ENCODE peak calls at places on chromosomes 16 and 17, in seven cellular contexts. One of them, this sample, is unnamed.
A peak's percentile ranks its signal among the peaks of the same experiment; 100 is the strongest.

GRCh38 chr16:11156401-11156800 is 99.6 kb downstream of the SOCS1 start:
- DNase-seq in activated CD4-positive, alpha-beta T cell treated with anti-CD3 and anti-CD28 coated beads, Interleukin-2, amount 10 ng/mL, durations not matched to agents 7 days and 5 days: no peak
- DNase-seq in stimulated activated CD8-positive, alpha-beta memory T cell treated with anti-CD3 and anti-CD28 coated beads, Interleukin-12 subunit alpha, Interleukin-12 subunit beta, amount 100 ng/mL, for 4 hours: no peak
- DNase-seq in Daoy: no peak
- DNase-seq in transverse colon: no peak
- DNase-seq in central memory CD8-positive, alpha-beta T cell: no peak
- DNase-seq in anterior cingulate cortex: no peak
- DNase-seq in this sample: no peak

GRCh38 chr16:72752004-72752695 is 295.8 kb downstream of the ZFHX3 start:
- DNase-seq in central memory CD8-positive, alpha-beta T cell: no peak
- DNase-seq in anterior cingulate cortex: no peak
- DNase-seq in Daoy: no peak
- DNase-seq in transverse colon: no peak
- DNase-seq in activated CD4-positive, alpha-beta T cell treated with anti-CD3 and anti-CD28 coated beads, Interleukin-2, amount 10 ng/mL, durations not matched to agents 7 days and 5 days: no peak
- DNase-seq in stimulated activated CD8-positive, alpha-beta memory T cell treated with anti-CD3 and anti-CD28 coated beads, Interleukin-12 subunit alpha, Interleukin-12 subunit beta, amount 100 ng/mL, for 4 hours: no peak
- DNase-seq in this sample: no peak

GRCh38 chr16:73057369-73058210 is 9.7 kb upstream of the ZFHX3 start:
- DNase-seq in transverse colon: no peak
- DNase-seq in Daoy: no peak
- DNase-seq in central memory CD8-positive, alpha-beta T cell: no peak
- DNase-seq in stimulated activated CD8-positive, alpha-beta memory T cell treated with anti-CD3 and anti-CD28 coated beads, Interleukin-12 subunit alpha, Interleukin-12 subunit beta, amount 100 ng/mL, for 4 hours: no peak
- DNase-seq in anterior cingulate cortex: no peak
- DNase-seq in activated CD4-positive, alpha-beta T cell treated with anti-CD3 and anti-CD28 coated beads, Interleukin-2, amount 10 ng/mL, durations not matched to agents 7 days and 5 days: no peak
- DNase-seq in this sample: no peak

GRCh38 chr16:85524630-85525463 is 88.3 kb upstream of the GSE1 start:
- DNase-seq in central memory CD8-positive, alpha-beta T cell: no peak
- DNase-seq in activated CD4-positive, alpha-beta T cell treated with anti-CD3 and anti-CD28 coated beads, Interleukin-2, amount 10 ng/mL, durations not matched to agents 7 days and 5 days: no peak
- DNase-seq in stimulated activated CD8-positive, alpha-beta memory T cell treated with anti-CD3 and anti-CD28 coated beads, Interleukin-12 subunit alpha, Interleukin-12 subunit beta, amount 100 ng/mL, for 4 hours: no peak
- DNase-seq in Daoy: peak; percentile 85
- DNase-seq in anterior cingulate cortex: no peak
- DNase-seq in transverse colon: no peak
- DNase-seq in this sample: peak; percentile 32

GRCh38 chr16:12271006-12271405 is 294.5 kb downstream of the SNX29 start:
- DNase-seq in stimulated activated CD8-positive, alpha-beta memory T cell treated with anti-CD3 and anti-CD28 coated beads, Interleukin-12 subunit alpha, Interleukin-12 subunit beta, amount 100 ng/mL, for 4 hours: no peak
- DNase-seq in transverse colon: no peak
- DNase-seq in central memory CD8-positive, alpha-beta T cell: no peak
- DNase-seq in anterior cingulate cortex: no peak
- DNase-seq in Daoy: peak; percentile 53
- DNase-seq in activated CD4-positive, alpha-beta T cell treated with anti-CD3 and anti-CD28 coated beads, Interleukin-2, amount 10 ng/mL, durations not matched to agents 7 days and 5 days: no peak
- DNase-seq in this sample: peak; percentile 19

GRCh38 chr16:81745704-81746558 is 33.2 kb upstream of the PLCG2 start:
- DNase-seq in anterior cingulate cortex: peak; percentile 25
- DNase-seq in stimulated activated CD8-positive, alpha-beta memory T cell treated with anti-CD3 and anti-CD28 coated beads, Interleukin-12 subunit alpha, Interleukin-12 subunit beta, amount 100 ng/mL, for 4 hours: peak; percentile 55
- DNase-seq in activated CD4-positive, alpha-beta T cell treated with anti-CD3 and anti-CD28 coated beads, Interleukin-2, amount 10 ng/mL, durations not matched to agents 7 days and 5 days: peak; percentile 81
- DNase-seq in central memory CD8-positive, alpha-beta T cell: peak; percentile 53
- DNase-seq in transverse colon: peak; percentile 75
- DNase-seq in Daoy: peak; percentile 59
- DNase-seq in this sample: peak; percentile 77

GRCh38 chr16:88775825-88776224 is 9.2 kb downstream of the PIEZO1 start:
- DNase-seq in anterior cingulate cortex: no peak
- DNase-seq in Daoy: no peak
- DNase-seq in central memory CD8-positive, alpha-beta T cell: no peak
- DNase-seq in transverse colon: no peak
- DNase-seq in stimulated activated CD8-positive, alpha-beta memory T cell treated with anti-CD3 and anti-CD28 coated beads, Interleukin-12 subunit alpha, Interleukin-12 subunit beta, amount 100 ng/mL, for 4 hours: no peak
- DNase-seq in activated CD4-positive, alpha-beta T cell treated with anti-CD3 and anti-CD28 coated beads, Interleukin-2, amount 10 ng/mL, durations not matched to agents 7 days and 5 days: no peak
- DNase-seq in this sample: no peak

GRCh38 chr17:45740553-45741330 is 43.4 kb upstream of the CRHR1 start:
- DNase-seq in central memory CD8-positive, alpha-beta T cell: no peak
- DNase-seq in activated CD4-positive, alpha-beta T cell treated with anti-CD3 and anti-CD28 coated beads, Interleukin-2, amount 10 ng/mL, durations not matched to agents 7 days and 5 days: peak; percentile 16
- DNase-seq in transverse colon: no peak
- DNase-seq in Daoy: peak; percentile 53
- DNase-seq in stimulated activated CD8-positive, alpha-beta memory T cell treated with anti-CD3 and anti-CD28 coated beads, Interleukin-12 subunit alpha, Interleukin-12 subunit beta, amount 100 ng/mL, for 4 hours: no peak
- DNase-seq in anterior cingulate cortex: no peak
- DNase-seq in this sample: no peak

GRCh38 chr17:49997773-49998703 is 3.0 kb upstream of the DLX3 start:
- DNase-seq in anterior cingulate cortex: no peak
- DNase-seq in activated CD4-positive, alpha-beta T cell treated with anti-CD3 and anti-CD28 coated beads, Interleukin-2, amount 10 ng/mL, durations not matched to agents 7 days and 5 days: peak; percentile 92
- DNase-seq in central memory CD8-positive, alpha-beta T cell: peak; percentile 77
- DNase-seq in stimulated activated CD8-positive, alpha-beta memory T cell treated with anti-CD3 and anti-CD28 coated beads, Interleukin-12 subunit alpha, Interleukin-12 subunit beta, amount 100 ng/mL, for 4 hours: peak; percentile 55
- DNase-seq in Daoy: peak; percentile 88
- DNase-seq in transverse colon: peak; percentile 83
- DNase-seq in this sample: peak; percentile 80

GRCh38 chr17:22138861-22139469 is 446.6 kb downstream of the KCNJ18 start:
- DNase-seq in transverse colon: no peak
- DNase-seq in anterior cingulate cortex: no peak
- DNase-seq in activated CD4-positive, alpha-beta T cell treated with anti-CD3 and anti-CD28 coated beads, Interleukin-2, amount 10 ng/mL, durations not matched to agents 7 days and 5 days: no peak
- DNase-seq in central memory CD8-positive, alpha-beta T cell: no peak
- DNase-seq in Daoy: no peak
- DNase-seq in stimulated activated CD8-positive, alpha-beta memory T cell treated with anti-CD3 and anti-CD28 coated beads, Interleukin-12 subunit alpha, Interleukin-12 subunit beta, amount 100 ng/mL, for 4 hours: no peak
- DNase-seq in this sample: no peak

GRCh38 chr17:40168262-40168832 is 8.9 kb upstream of the RAPGEFL1 start:
- DNase-seq in activated CD4-positive, alpha-beta T cell treated with anti-CD3 and anti-CD28 coated beads, Interleukin-2, amount 10 ng/mL, durations not matched to agents 7 days and 5 days: peak; percentile 53
- DNase-seq in anterior cingulate cortex: no peak
- DNase-seq in Daoy: peak; percentile 52
- DNase-seq in central memory CD8-positive, alpha-beta T cell: peak; percentile 20
- DNase-seq in transverse colon: no peak
- DNase-seq in stimulated activated CD8-positive, alpha-beta memory T cell treated with anti-CD3 and anti-CD28 coated beads, Interleukin-12 subunit alpha, Interleukin-12 subunit beta, amount 100 ng/mL, for 4 hours: no peak
- DNase-seq in this sample: peak; percentile 34

GRCh38 chr17:48429638-48430586 is at the start of gene SKAP1:
- DNase-seq in transverse colon: peak; percentile 62
- DNase-seq in Daoy: no peak
- DNase-seq in activated CD4-positive, alpha-beta T cell treated with anti-CD3 and anti-CD28 coated beads, Interleukin-2, amount 10 ng/mL, durations not matched to agents 7 days and 5 days: peak; percentile 65
- DNase-seq in stimulated activated CD8-positive, alpha-beta memory T cell treated with anti-CD3 and anti-CD28 coated beads, Interleukin-12 subunit alpha, Interleukin-12 subunit beta, amount 100 ng/mL, for 4 hours: peak; percentile 61
- DNase-seq in anterior cingulate cortex: no peak
- DNase-seq in central memory CD8-positive, alpha-beta T cell: no peak
- DNase-seq in this sample: no peak

GRCh38 chr16:64907844-64908243 is 214.0 kb downstream of the CDH11 start:
- DNase-seq in anterior cingulate cortex: no peak
- DNase-seq in stimulated activated CD8-positive, alpha-beta memory T cell treated with anti-CD3 and anti-CD28 coated beads, Interleukin-12 subunit alpha, Interleukin-12 subunit beta, amount 100 ng/mL, for 4 hours: no peak
- DNase-seq in Daoy: no peak
- DNase-seq in activated CD4-positive, alpha-beta T cell treated with anti-CD3 and anti-CD28 coated beads, Interleukin-2, amount 10 ng/mL, durations not matched to agents 7 days and 5 days: no peak
- DNase-seq in transverse colon: no peak
- DNase-seq in central memory CD8-positive, alpha-beta T cell: no peak
- DNase-seq in this sample: no peak

GRCh38 chr17:4082136-4082924 is 60.5 kb downstream of the ZZEF1 start:
- DNase-seq in stimulated activated CD8-positive, alpha-beta memory T cell treated with anti-CD3 and anti-CD28 coated beads, Interleukin-12 subunit alpha, Interleukin-12 subunit beta, amount 100 ng/mL, for 4 hours: no peak
- DNase-seq in activated CD4-positive, alpha-beta T cell treated with anti-CD3 and anti-CD28 coated beads, Interleukin-2, amount 10 ng/mL, durations not matched to agents 7 days and 5 days: no peak
- DNase-seq in anterior cingulate cortex: no peak
- DNase-seq in transverse colon: no peak
- DNase-seq in Daoy: no peak
- DNase-seq in central memory CD8-positive, alpha-beta T cell: no peak
- DNase-seq in this sample: no peak

GRCh38 chr16:11390573-11391495 is 45.6 kb downstream of the RMI2 start:
- DNase-seq in stimulated activated CD8-positive, alpha-beta memory T cell treated with anti-CD3 and anti-CD28 coated beads, Interleukin-12 subunit alpha, Interleukin-12 subunit beta, amount 100 ng/mL, for 4 hours: no peak
- DNase-seq in activated CD4-positive, alpha-beta T cell treated with anti-CD3 and anti-CD28 coated beads, Interleukin-2, amount 10 ng/mL, durations not matched to agents 7 days and 5 days: no peak
- DNase-seq in Daoy: peak; percentile 26
- DNase-seq in central memory CD8-positive, alpha-beta T cell: no peak
- DNase-seq in anterior cingulate cortex: no peak
- DNase-seq in transverse colon: no peak
- DNase-seq in this sample: no peak

GRCh38 chr17:1629647-1630310 is 1.1 kb upstream of the SLC43A2 start:
- DNase-seq in stimulated activated CD8-positive, alpha-beta memory T cell treated with anti-CD3 and anti-CD28 coated beads, Interleukin-12 subunit alpha, Interleukin-12 subunit beta, amount 100 ng/mL, for 4 hours: peak; percentile 53
- DNase-seq in central memory CD8-positive, alpha-beta T cell: peak; percentile 63
- DNase-seq in transverse colon: peak; percentile 87
- DNase-seq in activated CD4-positive, alpha-beta T cell treated with anti-CD3 and anti-CD28 coated beads, Interleukin-2, amount 10 ng/mL, durations not matched to agents 7 days and 5 days: peak; percentile 78
- DNase-seq in Daoy: peak; percentile 76
- DNase-seq in anterior cingulate cortex: no peak
- DNase-seq in this sample: peak; percentile 74

GRCh38 chr16:86427327-86427935 is 82.9 kb upstream of the FOXF1 start:
- DNase-seq in stimulated activated CD8-positive, alpha-beta memory T cell treated with anti-CD3 and anti-CD28 coated beads, Interleukin-12 subunit alpha, Interleukin-12 subunit beta, amount 100 ng/mL, for 4 hours: no peak
- DNase-seq in Daoy: no peak
- DNase-seq in central memory CD8-positive, alpha-beta T cell: no peak
- DNase-seq in anterior cingulate cortex: no peak
- DNase-seq in transverse colon: no peak
- DNase-seq in activated CD4-positive, alpha-beta T cell treated with anti-CD3 and anti-CD28 coated beads, Interleukin-2, amount 10 ng/mL, durations not matched to agents 7 days and 5 days: no peak
- DNase-seq in this sample: no peak

GRCh38 chr16:2335286-2335895 is 5.1 kb downstream of the ABCA3 start:
- DNase-seq in central memory CD8-positive, alpha-beta T cell: no peak
- DNase-seq in transverse colon: no peak
- DNase-seq in anterior cingulate cortex: no peak
- DNase-seq in activated CD4-positive, alpha-beta T cell treated with anti-CD3 and anti-CD28 coated beads, Interleukin-2, amount 10 ng/mL, durations not matched to agents 7 days and 5 days: no peak
- DNase-seq in stimulated activated CD8-positive, alpha-beta memory T cell treated with anti-CD3 and anti-CD28 coated beads, Interleukin-12 subunit alpha, Interleukin-12 subunit beta, amount 100 ng/mL, for 4 hours: no peak
- DNase-seq in Daoy: no peak
- DNase-seq in this sample: no peak

GRCh38 chr16:28108590-28109247 is 45.2 kb upstream of the GSG1L start:
- DNase-seq in activated CD4-positive, alpha-beta T cell treated with anti-CD3 and anti-CD28 coated beads, Interleukin-2, amount 10 ng/mL, durations not matched to agents 7 days and 5 days: no peak
- DNase-seq in central memory CD8-positive, alpha-beta T cell: no peak
- DNase-seq in transverse colon: no peak
- DNase-seq in anterior cingulate cortex: no peak
- DNase-seq in Daoy: no peak
- DNase-seq in stimulated activated CD8-positive, alpha-beta memory T cell treated with anti-CD3 and anti-CD28 coated beads, Interleukin-12 subunit alpha, Interleukin-12 subunit beta, amount 100 ng/mL, for 4 hours: no peak
- DNase-seq in this sample: no peak

GRCh38 chr17:44269795-44270320 is 1.9 kb upstream of the SLC4A1 start:
- DNase-seq in transverse colon: no peak
- DNase-seq in stimulated activated CD8-positive, alpha-beta memory T cell treated with anti-CD3 and anti-CD28 coated beads, Interleukin-12 subunit alpha, Interleukin-12 subunit beta, amount 100 ng/mL, for 4 hours: no peak
- DNase-seq in Daoy: no peak
- DNase-seq in anterior cingulate cortex: no peak
- DNase-seq in activated CD4-positive, alpha-beta T cell treated with anti-CD3 and anti-CD28 coated beads, Interleukin-2, amount 10 ng/mL, durations not matched to agents 7 days and 5 days: no peak
- DNase-seq in central memory CD8-positive, alpha-beta T cell: no peak
- DNase-seq in this sample: no peak

GRCh38 chr16:47731252-47731651 is 270.1 kb downstream of the PHKB start:
- DNase-seq in anterior cingulate cortex: no peak
- DNase-seq in stimulated activated CD8-positive, alpha-beta memory T cell treated with anti-CD3 and anti-CD28 coated beads, Interleukin-12 subunit alpha, Interleukin-12 subunit beta, amount 100 ng/mL, for 4 hours: no peak
- DNase-seq in central memory CD8-positive, alpha-beta T cell: no peak
- DNase-seq in Daoy: peak; percentile 19
- DNase-seq in transverse colon: no peak
- DNase-seq in activated CD4-positive, alpha-beta T cell treated with anti-CD3 and anti-CD28 coated beads, Interleukin-2, amount 10 ng/mL, durations not matched to agents 7 days and 5 days: no peak
- DNase-seq in this sample: no peak

GRCh38 chr17:43800736-43801135 is 20.5 kb downstream of the CFAP97D1 start:
- DNase-seq in stimulated activated CD8-positive, alpha-beta memory T cell treated with anti-CD3 and anti-CD28 coated beads, Interleukin-12 subunit alpha, Interleukin-12 subunit beta, amount 100 ng/mL, for 4 hours: no peak
- DNase-seq in central memory CD8-positive, alpha-beta T cell: no peak
- DNase-seq in transverse colon: no peak
- DNase-seq in activated CD4-positive, alpha-beta T cell treated with anti-CD3 and anti-CD28 coated beads, Interleukin-2, amount 10 ng/mL, durations not matched to agents 7 days and 5 days: no peak
- DNase-seq in Daoy: no peak
- DNase-seq in anterior cingulate cortex: no peak
- DNase-seq in this sample: no peak

GRCh38 chr16:75491876-75492275 is 3.4 kb downstream of the CHST6 start:
- DNase-seq in central memory CD8-positive, alpha-beta T cell: no peak
- DNase-seq in Daoy: peak; percentile 47
- DNase-seq in stimulated activated CD8-positive, alpha-beta memory T cell treated with anti-CD3 and anti-CD28 coated beads, Interleukin-12 subunit alpha, Interleukin-12 subunit beta, amount 100 ng/mL, for 4 hours: no peak
- DNase-seq in transverse colon: no peak
- DNase-seq in activated CD4-positive, alpha-beta T cell treated with anti-CD3 and anti-CD28 coated beads, Interleukin-2, amount 10 ng/mL, durations not matched to agents 7 days and 5 days: no peak
- DNase-seq in anterior cingulate cortex: peak; percentile 39
- DNase-seq in this sample: no peak

GRCh38 chr16:75099738-75100615 is 16.6 kb downstream of the LDHD start:
- DNase-seq in central memory CD8-positive, alpha-beta T cell: no peak
- DNase-seq in anterior cingulate cortex: no peak
- DNase-seq in activated CD4-positive, alpha-beta T cell treated with anti-CD3 and anti-CD28 coated beads, Interleukin-2, amount 10 ng/mL, durations not matched to agents 7 days and 5 days: peak; percentile 57
- DNase-seq in Daoy: peak; percentile 55
- DNase-seq in stimulated activated CD8-positive, alpha-beta memory T cell treated with anti-CD3 and anti-CD28 coated beads, Interleukin-12 subunit alpha, Interleukin-12 subunit beta, amount 100 ng/mL, for 4 hours: no peak
- DNase-seq in transverse colon: no peak
- DNase-seq in this sample: no peak

GRCh38 chr16:87374313-87374712 is 9.3 kb downstream of the FBXO31 start:
- DNase-seq in anterior cingulate cortex: no peak
- DNase-seq in transverse colon: no peak
- DNase-seq in stimulated activated CD8-positive, alpha-beta memory T cell treated with anti-CD3 and anti-CD28 coated beads, Interleukin-12 subunit alpha, Interleukin-12 subunit beta, amount 100 ng/mL, for 4 hours: no peak
- DNase-seq in Daoy: no peak
- DNase-seq in central memory CD8-positive, alpha-beta T cell: no peak
- DNase-seq in activated CD4-positive, alpha-beta T cell treated with anti-CD3 and anti-CD28 coated beads, Interleukin-2, amount 10 ng/mL, durations not matched to agents 7 days and 5 days: no peak
- DNase-seq in this sample: no peak

GRCh38 chr17:66542967-66543525 is 240.6 kb downstream of the PRKCA start:
- DNase-seq in Daoy: peak; percentile 43
- DNase-seq in anterior cingulate cortex: no peak
- DNase-seq in central memory CD8-positive, alpha-beta T cell: no peak
- DNase-seq in stimulated activated CD8-positive, alpha-beta memory T cell treated with anti-CD3 and anti-CD28 coated beads, Interleukin-12 subunit alpha, Interleukin-12 subunit beta, amount 100 ng/mL, for 4 hours: no peak
- DNase-seq in activated CD4-positive, alpha-beta T cell treated with anti-CD3 and anti-CD28 coated beads, Interleukin-2, amount 10 ng/mL, durations not matched to agents 7 days and 5 days: no peak
- DNase-seq in transverse colon: no peak
- DNase-seq in this sample: no peak